ENCODE peak calls at places on chromosomes 3 and 15, in five cellular contexts. K is NCI-H510A treated with DMSO at 0.1 percent for 48 hours; Y is activated CD8-positive, alpha-beta memory T cell treated with anti-CD3 and anti-CD28 coated beads, Interleukin-2, amount 10 ng/mL, durations not matched to agents 7 days and 5 days; F is PC-3; H is NCI-H1105. E is an unnamed sample.

GRCh38 chr3:151219056-151219455 is 16.0 kb upstream of the GPR171 start:
- DNase-seq in F (peak; percentile 84), K (no peak), Y (no peak), H (no peak), E (no peak)

GRCh38 chr3:139088462-139089324 is 44.0 kb upstream of the PRR23C start:
- DNase-seq in H (no peak), F (no peak), K (no peak), Y (no peak), E (no peak)

GRCh38 chr15:100869151-100869999 is 10.3 kb upstream of the ALDH1A3 start:
- DNase-seq in F (no peak), K (no peak), Y (no peak), H (no peak), E (no peak)

GRCh38 chr3:130576571-130577266 is 59.7 kb downstream of the COL6A6 start:
- DNase-seq in Y (no peak), F (no peak), H (no peak), K (no peak), E (no peak)

GRCh38 chr15:57133127-57133968 is 214.9 kb downstream of the TCF12 start:
- DNase-seq in K (peak; percentile 48), F (no peak), H (peak; percentile 52), Y (no peak), E (no peak)

GRCh38 chr3:128488995-128489859 is 3.8 kb downstream of the GATA2 start:
- DNase-seq in Y (no peak), F (peak; percentile 62), H (peak; percentile 80), K (peak; percentile 38), E (peak; percentile 20)

GRCh38 chr3:15428539-15428938 is 1.1 kb downstream of the EAF1 start:
- DNase-seq in K (peak; percentile 4), Y (peak; percentile 51), F (peak; percentile 61), H (no peak), E (no peak)

GRCh38 chr3:189394599-189395121 is 222.9 kb downstream of the TPRG1 start:
- DNase-seq in Y (no peak), H (no peak), K (no peak), F (no peak), E (no peak)

GRCh38 chr3:180744226-180744625 is 64.9 kb upstream of the CCDC39 start:
- DNase-seq in K (peak; percentile 52), Y (no peak), F (no peak), H (peak; percentile 99), E (no peak)

GRCh38 chr15:24772709-24773373 is 97.3 kb downstream of the NPAP1 start:
- DNase-seq in F (peak; percentile 60), K (peak; percentile 36), H (no peak), Y (peak; percentile 81), E (peak; percentile 40)

GRCh38 chr15:68418611-68419161 is 13.3 kb downstream of the ITGA11 start:
- DNase-seq in H (no peak), Y (no peak), K (peak; percentile 17), F (no peak), E (no peak)

GRCh38 chr3:11719406-11720219 is 75.9 kb upstream of the VGLL4 start:
- DNase-seq in H (peak; percentile 64), Y (peak; percentile 82), K (peak; percentile 65), F (peak; percentile 97), E (peak; percentile 46)

GRCh38 chr15:71468715-71469114 is 341.6 kb upstream of the NR2E3 start:
- DNase-seq in H (no peak), F (no peak), Y (no peak), K (no peak), E (no peak)

GRCh38 chr3:134037168-134037567 is 7.4 kb upstream of the SLCO2A1 start:
- DNase-seq in H (no peak), F (no peak), Y (peak; percentile 37), K (no peak), E (no peak)

GRCh38 chr3:12135029-12135634 is 23.6 kb downstream of the TIMP4 start:
- DNase-seq in F (peak; percentile 83), H (no peak), K (peak; percentile 16), Y (peak; percentile 76), E (peak; percentile 44)

GRCh38 chr15:31151301-31152233 is 50.0 kb upstream of the TRPM1 start:
- DNase-seq in F (no peak), Y (peak; percentile 23), H (no peak), K (no peak), E (no peak)

GRCh38 chr3:172760406-172760805 is 9.9 kb downstream of the ECT2 start:
- DNase-seq in Y (no peak), K (no peak), H (no peak), F (no peak), E (no peak)

GRCh38 chr3:168061332-168061996 is 34.3 kb downstream of the GOLIM4 start:
- DNase-seq in F (peak; percentile 28), Y (peak; percentile 41), K (no peak), H (no peak), E (no peak)

GRCh38 chr3:20958161-20958560 is 772.2 kb upstream of the SGO1 start:
- DNase-seq in F (no peak), Y (no peak), K (no peak), H (no peak), E (no peak)

GRCh38 chr15:83339396-83339795 is 54.9 kb upstream of the BNC1 start:
- DNase-seq in Y (no peak), F (no peak), H (no peak), K (no peak), E (no peak)

GRCh38 chr3:141769171-141769894 is 6.1 kb downstream of the GRK7 start:
- DNase-seq in K (no peak), F (no peak), H (no peak), Y (no peak), E (no peak)

GRCh38 chr15:83164409-83165404 is 42.9 kb downstream of the HDGFL3 start:
- DNase-seq in H (no peak), F (peak; percentile 30), K (no peak), Y (peak; percentile 55), E (no peak)

GRCh38 chr3:64445318-64446300 is 220.3 kb upstream of the PRICKLE2 start:
- DNase-seq in H (peak; percentile 27), Y (no peak), K (peak; percentile 26), F (no peak), E (no peak)

E was measured in activated T-helper 2 cell treated with anti-CD3 and anti-CD28 coated beads, Interferon-gamma antibody, Interleukin-2, Interleukin-4, amounts not matched to agents 10 μg/mL and 5 μg/mL and 100 μg/mL, durations not matched to agents 14 hours and 24 hours and 36 hours.